ENCODE peak calls at places on chromosomes 11 and 22, in four cellular contexts. B is mesenchymal stem cell, U is H1, K is neuronal stem cell. T is an unnamed sample. For H3K4me1, the result is how much of the 10 kb centered on the place peaks cover.

GRCh38 chr11:35323076-35323868 is 96.1 kb downstream of the SLC1A2 start:
- DNase-seq in K (no peak), B (no peak), U (no peak), T (no peak)

GRCh38 chr11:121257976-121258375 is 34.6 kb upstream of the SC5D start:
- DNase-seq in K (no peak), B (no peak), U (no peak), T (no peak)

GRCh38 chr11:7353100-7353499 is 101.4 kb downstream of the SYT9 start:
- DNase-seq in B (peak), U (no peak), K (no peak), T (peak)

GRCh38 chr22:30004101-30004500 is 76.2 kb upstream of the HORMAD2 start:
- DNase-seq in K (no peak), B (no peak), U (no peak), T (no peak)

GRCh38 chr11:20047755-20048154 is 112.5 kb downstream of the DBX1 start:
- DNase-seq in B (no peak), U (no peak), K (no peak), T (no peak)

GRCh38 chr11:15170170-15170569 is 55.4 kb downstream of the INSC start:
- DNase-seq in K (no peak), U (no peak), B (peak), T (no peak)

GRCh38 chr11:120546312-120547205 is 35.0 kb downstream of the GRIK4 start:
- DNase-seq in U (no peak), B (peak), K (no peak), T (peak)

GRCh38 chr22:50396751-50397370 is 53.7 kb downstream of the PPP6R2 start:
- DNase-seq in U (no peak), B (peak), K (no peak), T (no peak)

GRCh38 chr11:116853461-116854073 is 16.1 kb upstream of the APOA1 start:
- DNase-seq in K (no peak), B (peak), U (no peak), T (no peak)

GRCh38 chr11:46504817-46505613 is 88.8 kb downstream of the AMBRA1 start:
- DNase-seq in K (no peak), U (no peak), B (peak), T (no peak)

GRCh38 chr11:131511794-131512193 is 141.4 kb downstream of the NTM start:
- DNase-seq in U (peak), K (peak), B (no peak), T (peak)

GRCh38 chr11:132051704-132052103 is 681.3 kb downstream of the NTM start:
- DNase-seq in K (no peak), B (no peak), U (no peak), T (no peak)

GRCh38 chr11:80441821-80442220 is 1001.0 kb upstream of the TENM4 start:
- DNase-seq in K (no peak), B (peak), U (no peak), T (no peak)

GRCh38 chr11:44804449-44805151 is 77.8 kb downstream of the TSPAN18 start:
- DNase-seq in B (no peak), U (no peak), K (no peak), T (no peak)

GRCh38 chr22:50218996-50219727 is 18.4 kb downstream of the SELENOO start:
- DNase-seq in U (peak), K (no peak), B (peak), T (peak)

GRCh38 chr11:64146036-64146943 is 19.6 kb downstream of the MACROD1 start:
- DNase-seq in K (no peak), B (peak), U (peak), T (peak)

GRCh38 chr22:49736538-49736937 is 91.1 kb downstream of the BRD1 start:
- DNase-seq in K (no peak), U (no peak), B (no peak), T (no peak)

GRCh38 chr22:27456696-27457503 is 344.7 kb downstream of the MN1 start:
- DNase-seq in K (no peak), U (no peak), B (peak), T (no peak)

GRCh38 chr22:49948958-49949913 is 11.3 kb upstream of the PIM3 start:
- DNase-seq in K (no peak), U (no peak), B (no peak), T (no peak)

GRCh38 chr11:67373916-67374570 is 645 bp upstream of the CLCF1 start:
- DNase-seq in U (peak), K (peak), B (peak), T (peak)

GRCh38 chr11:34988294-34989255 is 72.2 kb downstream of the PDHX start:
- DNase-seq in U (no peak), B (peak), K (no peak), T (no peak)

GRCh38 chr11:66222358-66223149 is 45.9 kb upstream of the RAB1B start:
- DNase-seq in B (peak), U (peak), K (peak), T (peak)
- H3K9ac ChIP-seq in B (no peak), U (no peak), K (no peak), T (no peak)

GRCh38 chr11:128565881-128566280 is 21.5 kb downstream of the ETS1 start:
- DNase-seq in U (no peak), B (peak), K (no peak), T (no peak)

GRCh38 chr11:128564642-128565245 is 22.6 kb downstream of the ETS1 start:
- DNase-seq in B (no peak), U (no peak), K (no peak), T (no peak)

GRCh38 chr11:128563308-128563707 is 24.1 kb downstream of the ETS1 start:
- DNase-seq in U (no peak), B (no peak), K (no peak), T (no peak)

GRCh38 chr11:128567130-128567529 is 20.2 kb downstream of the ETS1 start:
- DNase-seq in K (no peak), U (no peak), B (no peak), T (no peak)

DNA sequence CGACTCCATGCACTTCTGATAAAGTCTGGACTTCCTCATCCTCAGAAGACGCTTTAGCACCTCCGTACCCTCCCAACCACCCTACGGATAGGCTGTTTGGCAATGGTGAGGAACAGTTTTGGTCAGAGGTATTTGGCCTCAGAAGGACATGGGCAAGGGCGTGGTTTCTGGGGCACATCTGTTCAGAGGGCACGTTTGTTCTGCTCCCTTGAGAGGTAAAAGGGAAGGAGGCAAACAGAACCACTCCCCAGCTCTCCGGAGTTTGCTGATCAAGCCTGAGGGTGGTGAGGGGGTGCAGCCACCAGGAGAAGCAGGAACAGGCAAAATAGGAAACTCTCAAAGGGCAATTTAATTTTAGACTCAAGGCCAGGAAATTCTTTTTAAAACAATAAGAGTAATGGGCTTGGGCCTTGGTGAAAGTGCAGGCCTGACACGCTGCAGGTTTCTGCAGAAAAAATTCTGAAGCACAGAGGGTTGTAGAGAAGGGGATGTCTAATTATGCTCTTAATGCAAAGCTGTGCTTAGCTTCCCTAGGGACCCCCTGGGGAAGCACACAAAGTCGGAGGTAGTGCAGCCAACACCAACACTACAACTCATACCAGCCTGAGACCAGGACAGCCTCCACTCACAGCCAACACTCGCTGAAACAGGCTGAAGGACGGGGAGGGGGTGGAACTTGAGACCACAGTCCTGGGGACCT is 23.3 kb downstream of the ETS1 start:
- DNase-seq in K (no peak), B (no peak), U (no peak), T (no peak)
- H3K4me1 ChIP-seq in K (under half), B (under half), U (under half), T (under half)

GRCh38 chr11:134126197-134126822 is 57.4 kb downstream of the JAM3 start:
- DNase-seq in U (peak), K (no peak), B (peak), T (peak)

GRCh38 chr11:134124660-134125451 is 56.0 kb downstream of the JAM3 start:
- DNase-seq in B (peak), U (no peak), K (peak), T (peak)

GRCh38 chr11:134120143-134120850 is 51.4 kb downstream of the JAM3 start:
- DNase-seq in U (no peak), B (peak), K (no peak), T (no peak)

GRCh38 chr11:134120921-134121526 is 52.2 kb downstream of the JAM3 start:
- DNase-seq in B (peak), U (no peak), K (no peak), T (no peak)

DNA sequence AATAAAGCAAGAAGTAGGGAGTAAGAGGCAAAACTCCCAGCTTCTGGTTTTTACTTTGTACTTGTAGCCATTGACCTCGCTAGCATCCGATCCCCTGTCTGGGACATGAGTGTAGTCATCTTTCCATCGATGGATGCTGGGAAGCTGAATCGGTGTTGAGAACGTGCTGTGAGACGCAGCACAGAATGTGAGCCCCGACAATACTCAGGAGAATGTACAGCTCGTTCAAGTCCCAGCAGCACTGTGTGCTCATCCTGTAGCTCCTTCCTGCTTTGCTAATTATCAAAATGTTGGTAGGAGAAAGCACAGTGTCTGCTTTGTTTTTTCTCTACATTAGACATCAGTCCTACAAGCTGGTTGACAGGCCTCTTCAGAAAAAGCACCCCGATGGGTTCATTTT is 56.6 kb downstream of the JAM3 start:
- DNase-seq in U (no peak), B (peak), K (no peak), T (no peak)
- H3K23ac ChIP-seq in U (no peak), B (no peak), K (no peak), T (no peak)

DNA sequence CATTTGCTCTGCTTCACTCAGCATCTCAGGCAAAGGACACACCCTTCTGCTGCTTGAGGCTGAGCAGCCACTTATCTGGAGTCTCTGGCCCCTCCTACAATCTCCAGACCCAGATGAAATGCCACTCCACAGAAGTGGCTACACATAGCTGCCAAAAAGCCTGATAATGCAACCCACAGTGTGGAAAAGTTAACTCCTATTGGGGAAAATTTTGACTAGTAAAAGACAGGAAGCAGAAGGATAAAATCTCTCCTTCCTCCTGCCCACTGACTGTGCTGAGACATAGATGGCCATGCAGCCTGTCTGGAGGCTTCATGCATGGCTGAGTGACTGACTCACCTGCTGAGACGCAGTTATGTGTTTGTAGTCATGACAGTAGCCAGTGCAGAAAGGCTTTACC is 92.3 kb upstream of the TEAD1 start:
- DNase-seq in B (peak), K (no peak), U (no peak), T (no peak)
- H3K9ac ChIP-seq in B (peak), K (no peak), U (no peak), T (no peak)

DNA sequence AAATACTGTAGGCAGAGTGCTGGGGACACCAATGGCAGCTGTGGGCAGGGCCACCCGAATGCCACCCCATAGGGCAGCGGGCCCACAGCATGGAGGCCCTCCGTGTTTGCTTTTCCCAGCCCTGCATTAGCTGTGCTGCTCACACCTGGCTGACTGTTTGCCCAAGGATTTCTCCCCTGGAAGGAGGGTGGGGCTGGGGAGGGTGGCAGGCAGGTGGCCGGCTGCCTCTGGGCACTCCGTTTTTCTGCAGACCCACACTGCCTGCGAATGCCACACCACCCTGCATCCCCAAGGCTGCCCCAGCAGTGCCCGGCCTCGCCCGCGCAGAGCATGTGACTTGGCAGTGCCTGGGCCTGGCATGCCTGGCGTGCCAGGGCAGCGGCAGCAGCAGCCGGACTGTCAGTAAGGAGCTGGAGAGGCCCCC is 19.6 kb downstream of the DAGLA start:
- DNase-seq in K (no peak), U (no peak), B (no peak), T (no peak)
- H3K4me1 ChIP-seq in K (under half), U (under half), B (half or more), T (under half)

GRCh38 chr22:46353483-46354105 is 18.1 kb downstream of the TRMU start:
- DNase-seq in B (no peak), U (no peak), K (no peak), T (no peak)

GRCh38 chr22:46354993-46355305 is 19.4 kb downstream of the TRMU start:
- DNase-seq in K (no peak), B (no peak), U (no peak), T (no peak)

GRCh38 chr22:46355369-46355995 is 20.0 kb downstream of the TRMU start:
- DNase-seq in B (peak), K (peak), U (no peak), T (peak)

GRCh38 chr22:46352691-46353386 is 17.3 kb downstream of the TRMU start:
- DNase-seq in B (peak), U (no peak), K (no peak), T (peak)

DNA sequence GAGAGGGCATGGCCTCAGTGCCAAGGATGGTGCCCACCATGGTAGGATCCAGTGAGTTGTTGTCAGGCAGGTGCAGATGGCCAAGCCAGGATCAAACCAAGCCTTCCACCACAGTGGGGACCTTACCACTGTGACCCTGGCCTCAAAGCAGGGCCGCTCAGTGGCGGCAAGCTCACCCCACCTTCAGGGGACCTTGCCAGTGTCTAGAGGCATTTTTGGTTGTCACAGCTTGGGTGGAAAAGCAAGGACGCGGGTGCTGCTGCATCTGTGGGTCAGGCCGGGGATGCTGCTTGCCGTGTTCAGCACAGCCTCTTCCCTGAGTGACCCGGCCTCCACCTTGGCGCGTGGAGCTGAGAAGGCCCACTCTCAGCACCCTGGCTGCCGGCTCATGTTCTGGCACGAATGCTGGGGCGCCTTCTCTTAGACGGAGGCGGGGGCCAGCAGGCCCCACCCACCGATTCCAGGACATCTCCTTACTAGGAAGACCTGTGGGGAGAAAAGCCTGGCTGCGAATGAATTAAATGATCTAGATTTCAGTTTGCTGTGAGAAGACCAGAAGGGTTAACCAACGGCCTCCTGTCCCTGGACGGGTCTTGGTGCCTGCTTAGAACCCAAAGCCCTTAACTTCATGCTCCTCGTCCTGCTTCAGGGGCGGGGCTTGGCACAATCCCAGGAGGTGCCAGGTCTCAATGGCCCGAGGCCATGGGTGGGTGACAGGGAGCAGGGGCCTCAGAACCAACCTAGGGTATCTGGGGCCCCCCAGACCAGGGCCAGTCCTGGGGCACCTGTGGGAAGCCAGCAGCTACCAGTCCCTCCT is 18.9 kb downstream of the TRMU start:
- DNase-seq in K (no peak), B (no peak), U (no peak), T (peak)
- H3K23ac ChIP-seq in K (no peak), B (no peak), U (no peak), T (no peak)